ENCODE peak calls at places on chromosome 21, in ten cellular contexts. F is NCI-H1105 treated with DMSO at 0.1 percent for 48 hours; N is A549; R is coronary artery; O is suprapubic skin; B is activated naive CD8-positive, alpha-beta T cell treated with anti-CD3 and anti-CD28 coated beads for 36 hours; A is stimulated activated CD8-positive, alpha-beta memory T cell treated with anti-CD3 and anti-CD28 coated beads, Interleukin-15, amount 100 ng/mL, for 24 hours; G is C1 segment of cervical spinal cord; K is central memory CD8-positive, alpha-beta T cell; S is IMR-90. H is an unnamed sample.

GRCh38 chr21:22925032-22925431 is 1926.8 kb downstream of the NCAM2 start:
- DNase-seq in S (no peak), F (no peak), N (no peak), O (no peak), B (no peak), G (no peak), A (no peak), K (no peak), R (no peak), H (no peak)

GRCh38 chr21:21200103-21200938 is 202.1 kb downstream of the NCAM2 start:
- DNase-seq in B (peak), S (peak), O (no peak), N (no peak), F (no peak), G (no peak), K (no peak), A (no peak), R (no peak), H (peak)

GRCh38 chr21:41953831-41954653 is at the start of gene C2CD2:
- DNase-seq in F (peak), O (no peak), R (no peak), A (no peak), N (peak), G (no peak), K (no peak), B (peak), S (peak), H (no peak)

GRCh38 chr21:45540601-45540970 is 1.7 kb downstream of the SLC19A1 start:
- DNase-seq in B (no peak), S (no peak), G (no peak), F (no peak), A (no peak), K (no peak), N (no peak), O (peak), R (peak), H (no peak)

GRCh38 chr21:34100789-34101188 is 27.4 kb downstream of the MRPS6 start:
- DNase-seq in O (no peak), N (no peak), A (no peak), B (no peak), S (peak), F (no peak), K (no peak), G (no peak), R (no peak), H (no peak)

GRCh38 chr21:44295163-44295601 is 4.7 kb upstream of the PFKL start:
- DNase-seq in R (no peak), O (no peak), S (no peak), B (no peak), N (no peak), K (no peak), F (no peak), G (no peak), A (no peak), H (no peak)

GRCh38 chr21:26686278-26686677 is 113.2 kb upstream of the CYYR1 start:
- DNase-seq in K (no peak), O (no peak), G (no peak), B (peak), A (no peak), F (no peak), R (no peak), S (peak), N (peak), H (no peak)

GRCh38 chr21:43731891-43732711 is 13.2 kb downstream of the PDXK start:
- DNase-seq in G (peak), F (no peak), A (no peak), R (no peak), K (no peak), O (no peak), B (no peak), S (no peak), N (no peak), H (no peak)

GRCh38 chr21:41901099-41901498 is 22.0 kb upstream of the PRDM15 start:
- DNase-seq in R (no peak), F (no peak), O (no peak), B (peak), S (no peak), N (no peak), K (no peak), A (no peak), G (no peak), H (no peak)

GRCh38 chr21:39444406-39445145 is 1.0 kb downstream of the LCA5L start:
- DNase-seq in R (no peak), G (peak), K (no peak), B (no peak), F (no peak), A (no peak), S (peak), O (no peak), N (peak), H (no peak)

GRCh38 chr21:46227811-46228344 is 696 bp downstream of the LSS start:
- DNase-seq in K (no peak), A (no peak), F (no peak), B (no peak), S (no peak), G (no peak), N (no peak), O (no peak), R (no peak), H (no peak)

GRCh38 chr21:44867464-44867863 is 6.0 kb downstream of the PTTG1IP start:
- DNase-seq in A (no peak), K (no peak), S (no peak), O (no peak), B (no peak), G (no peak), N (no peak), R (no peak), F (no peak), H (no peak)

GRCh38 chr21:44779417-44780139 is 22.0 kb downstream of the UBE2G2 start:
- DNase-seq in N (no peak), F (no peak), B (no peak), A (no peak), R (peak), O (no peak), S (no peak), G (no peak), K (no peak), H (no peak)

GRCh38 chr21:36325373-36326010 is 5.5 kb downstream of the MORC3 start:
- DNase-seq in K (no peak), R (no peak), S (peak), G (no peak), B (no peak), A (no peak), O (no peak), N (no peak), F (no peak), H (no peak)

GRCh38 chr21:44431300-44431699 is 24.0 kb upstream of the LRRC3 start:
- DNase-seq in B (no peak), F (no peak), K (no peak), R (no peak), O (peak), A (no peak), G (no peak), S (no peak), N (no peak), H (no peak)

GRCh38 chr21:27258222-27258621 is 291.3 kb upstream of the ADAMTS5 start:
- DNase-seq in N (no peak), K (no peak), B (no peak), O (no peak), R (no peak), A (no peak), S (no peak), F (no peak), G (no peak), H (no peak)

GRCh38 chr21:32599146-32599925 is 12.8 kb downstream of the CFAP298 start:
- DNase-seq in F (no peak), O (no peak), R (no peak), G (no peak), A (no peak), S (no peak), K (no peak), B (no peak), N (no peak), H (no peak)

GRCh38 chr21:43585924-43586411 is 73.3 kb downstream of the HSF2BP start:
- DNase-seq in K (no peak), N (peak), F (no peak), S (peak), B (no peak), G (no peak), R (peak), O (no peak), A (no peak), H (peak)

GRCh38 chr21:41294548-41295231 is 21.9 kb upstream of the FAM3B start:
- DNase-seq in N (no peak), A (no peak), F (peak), K (no peak), G (no peak), B (no peak), O (no peak), R (no peak), S (no peak), H (no peak)

GRCh38 chr21:26437326-26438009 is 135.6 kb downstream of the CYYR1 start:
- DNase-seq in B (no peak), F (no peak), K (no peak), G (no peak), R (no peak), O (no peak), S (no peak), A (no peak), N (no peak), H (no peak)